ENCODE peak calls at places on chromosome 22, in nine cellular contexts. N is Calu3; P is neuronal stem cell; I is activated T-helper 1 cell treated with anti-CD3 and anti-CD28 coated beads, Interleukin-12 subunit alpha, Interleukin-12 subunit beta, Interleukin-2, Interleukin-4 antibody, amounts not matched to agents 30 ng/mL and 10 ng/mL and 1 ng/mL, durations not matched to agents 14 hours and 24 hours and 36 hours; W is WERI-Rb-1; T is kidney tubule cell; E is anterior cingulate cortex; M is GM23248; V is activated naive CD4-positive, alpha-beta T cell treated with anti-CD3 and anti-CD28 coated beads, Interleukin-2, amount 10 ng/mL, durations not matched to agents 7 days and 5 days. R is an unnamed sample.

GRCh38 chr22:22604326-22605073 is 39.9 kb upstream of the GGTLC2 start:
- DNase-seq in M (no peak), W (no peak), T (no peak), P (no peak), N (no peak), V (no peak), E (no peak), I (no peak), R (no peak)

GRCh38 chr22:28917747-28918543 is 34.6 kb downstream of the ZNRF3 start:
- DNase-seq in E (no peak), N (no peak), W (peak; percentile 31), T (peak; percentile 61), V (no peak), M (no peak), P (peak; percentile 65), I (no peak), R (peak; percentile 36)

GRCh38 chr22:20498913-20499312 is 3.3 kb upstream of the KLHL22 start:
- DNase-seq in P (no peak), V (no peak), I (no peak), N (no peak), E (no peak), T (no peak), M (no peak), W (no peak), R (no peak)

GRCh38 chr22:40922484-40923303 is 28.5 kb upstream of the RBX1 start:
- DNase-seq in P (peak; percentile 42), I (peak; percentile 8), W (no peak), T (peak; percentile 68), N (peak; percentile 28), E (no peak), V (peak; percentile 21), M (peak; percentile 74), R (peak; percentile 15)

GRCh38 chr22:18056161-18056666 is 21.6 kb upstream of the PEX26 start:
- DNase-seq in T (peak; percentile 92), I (no peak), E (peak; percentile 70), M (peak; percentile 91), P (no peak), V (no peak), W (no peak), N (peak; percentile 40), R (no peak)

GRCh38 chr22:29705651-29706050 is 14.2 kb upstream of the CABP7 start:
- DNase-seq in W (no peak), P (no peak), I (no peak), N (no peak), M (no peak), E (no peak), T (no peak), V (no peak), R (no peak)

GRCh38 chr22:27836181-27836580 is 34.6 kb upstream of the MN1 start:
- DNase-seq in I (no peak), E (no peak), M (peak; percentile 67), W (no peak), N (no peak), P (no peak), V (no peak), T (no peak), R (no peak)

GRCh38 chr22:19732403-19733113 is 9.2 kb downstream of the GP1BB start:
- DNase-seq in M (no peak), T (no peak), P (no peak), N (no peak), W (no peak), I (no peak), V (no peak), E (no peak), R (no peak)

GRCh38 chr22:42299586-42300285 is 29.3 kb upstream of the TCF20 start:
- DNase-seq in W (peak; percentile 47), M (no peak), T (no peak), N (no peak), V (peak; percentile 82), P (no peak), E (no peak), I (peak; percentile 30), R (peak; percentile 40)

GRCh38 chr22:32127904-32128303 is 31.2 kb downstream of the C22orf42 start:
- DNase-seq in T (no peak), E (no peak), W (no peak), V (no peak), I (no peak), M (no peak), P (no peak), N (no peak), R (no peak)

GRCh38 chr22:43272301-43272700 is 70.9 kb downstream of the SCUBE1 start:
- DNase-seq in E (no peak), V (no peak), W (no peak), P (no peak), M (no peak), T (no peak), N (no peak), I (no peak), R (no peak)

GRCh38 chr22:30005213-30005857 is 74.9 kb upstream of the HORMAD2 start:
- DNase-seq in E (peak; percentile 20), I (peak; percentile 41), W (peak; percentile 72), N (peak; percentile 75), T (peak; percentile 74), P (peak; percentile 74), V (peak; percentile 77), M (peak; percentile 70), R (peak; percentile 75)

GRCh38 chr22:41446057-41446501 is 522 bp downstream of the TOB2 start:
- DNase-seq in V (peak; percentile 39), T (no peak), P (peak; percentile 21), I (no peak), W (no peak), E (no peak), N (peak; percentile 31), M (peak; percentile 54), R (no peak)

GRCh38 chr22:44383652-44384562 is 71.2 kb upstream of the SHISAL1 start:
- DNase-seq in W (no peak), M (no peak), N (no peak), V (peak; percentile 17), E (no peak), P (no peak), I (no peak), T (no peak), R (no peak)

GRCh38 chr22:38879102-38879729 is 7.2 kb upstream of the CBX6 start:
- DNase-seq in N (no peak), T (peak; percentile 45), E (no peak), P (no peak), M (peak; percentile 54), W (no peak), V (no peak), I (no peak), R (no peak)

GRCh38 chr22:40326905-40327735 is 19.2 kb upstream of the ADSL start:
- DNase-seq in N (no peak), I (no peak), W (no peak), V (peak; percentile 41), M (peak; percentile 13), E (no peak), P (peak; percentile 29), T (peak; percentile 22), R (no peak)

GRCh38 chr22:30159561-30160353 is 79.5 kb downstream of the HORMAD2 start:
- DNase-seq in P (no peak), T (peak; percentile 72), V (no peak), M (peak; percentile 83), N (peak; percentile 32), W (no peak), E (no peak), I (no peak), R (no peak)

GRCh38 chr22:36493690-36494110 is 12.3 kb upstream of the TXN2 start:
- DNase-seq in N (no peak), I (no peak), P (no peak), V (no peak), W (no peak), M (no peak), E (no peak), T (peak; percentile 9), R (no peak)

R was measured in neural crest cell.